ENCODE peak calls at places on chromosome 9, in ten cellular contexts. O is nucleus accumbens; E is GM20000; U is OCI-LY7; M is GM19239; Z is chondrocyte; W is stimulated activated CD4-positive, alpha-beta T cell treated with anti-CD3 and anti-CD28 coated beads, Interleukin-2, amount 100 ng/mL, for 24 hours; K is HCEC 1CT; N is NCI-H2171; S is HEK293T. L is an unnamed sample.

GRCh38 chr9:18800579-18800978 is 232.4 kb downstream of the SAXO1 start:
- DNase-seq in O (no peak), E (no peak), U (no peak), M (no peak), Z (no peak), W (no peak), K (no peak), N (no peak), S (no peak), L (no peak)

GRCh38 chr9:108609227-108609894 is 246.4 kb downstream of the ACTL7B start:
- DNase-seq in O (no peak), E (no peak), U (no peak), M (no peak), Z (no peak), W (no peak), K (no peak), N (no peak), S (no peak), L (no peak)

GRCh38 chr9:88628811-88629210 is 93.8 kb downstream of the NXNL2 start:
- DNase-seq in O (no peak), E (no peak), U (no peak), M (no peak), Z (no peak), W (no peak), K (no peak), N (no peak), S (no peak), L (no peak)

GRCh38 chr9:108468364-108468763 is 387.4 kb downstream of the ACTL7B start:
- DNase-seq in O (no peak), E (peak), U (peak), M (no peak), Z (no peak), W (peak), K (peak), N (no peak), S (no peak), L (no peak)

GRCh38 chr9:132703336-132703735 is 33.1 kb downstream of the GTF3C4 start:
- DNase-seq in O (no peak), E (no peak), U (no peak), M (no peak), Z (no peak), W (no peak), K (peak), N (no peak), S (no peak), L (no peak)

GRCh38 chr9:69130456-69131441 is 43.3 kb upstream of the TJP2 start:
- DNase-seq in O (no peak), E (no peak), U (no peak), M (no peak), Z (no peak), W (no peak), K (peak), N (no peak), S (no peak), L (no peak)

GRCh38 chr9:14842269-14842668 is 68.0 kb downstream of the FREM1 start:
- DNase-seq in O (no peak), E (no peak), U (no peak), M (no peak), Z (no peak), W (no peak), K (no peak), N (no peak), S (no peak), L (no peak)

GRCh38 chr9:130459151-130459550 is 14.4 kb downstream of the ASS1 start:
- DNase-seq in O (no peak), E (no peak), U (no peak), M (no peak), Z (no peak), W (no peak), K (no peak), N (no peak), S (no peak), L (no peak)

GRCh38 chr9:133994359-133995011 is 2.4 kb upstream of the VAV2 start:
- DNase-seq in O (peak), E (peak), U (peak), M (peak), Z (peak), W (peak), K (peak), N (peak), S (peak), L (peak)

GRCh38 chr9:36237230-36237629 is 21.0 kb downstream of the GNE start:
- DNase-seq in O (no peak), E (no peak), U (no peak), M (no peak), Z (no peak), W (no peak), K (no peak), N (no peak), S (no peak), L (no peak)

GRCh38 chr9:88716636-88717035 is 181.7 kb downstream of the NXNL2 start:
- DNase-seq in O (no peak), E (no peak), U (no peak), M (no peak), Z (no peak), W (no peak), K (no peak), N (no peak), S (no peak), L (no peak)

GRCh38 chr9:3241290-3241689 is 284.5 kb downstream of the RFX3 start:
- DNase-seq in O (no peak), E (no peak), U (no peak), M (no peak), Z (no peak), W (no peak), K (no peak), N (no peak), S (no peak), L (peak)

GRCh38 chr9:105330755-105331154 is 86.3 kb downstream of the SLC44A1 start:
- DNase-seq in O (no peak), E (no peak), U (peak), M (no peak), Z (no peak), W (no peak), K (no peak), N (no peak), S (no peak), L (no peak)

GRCh38 chr9:133953621-133953975 is 38.5 kb downstream of the VAV2 start:
- DNase-seq in O (no peak), E (no peak), U (no peak), M (no peak), Z (peak), W (no peak), K (no peak), N (no peak), S (no peak), L (no peak)

GRCh38 chr9:125694478-125694877 is 12.5 kb downstream of the MAPKAP1 start:
- DNase-seq in O (no peak), E (no peak), U (no peak), M (no peak), Z (no peak), W (no peak), K (no peak), N (no peak), S (no peak), L (no peak)

GRCh38 chr9:79598562-79599345 is 27.0 kb downstream of the TLE4 start:
- DNase-seq in O (no peak), E (no peak), U (no peak), M (no peak), Z (no peak), W (no peak), K (no peak), N (no peak), S (no peak), L (no peak)

GRCh38 chr9:99578666-99579065 is 243.0 kb upstream of the NR4A3 start:
- DNase-seq in O (no peak), E (no peak), U (no peak), M (no peak), Z (no peak), W (no peak), K (no peak), N (no peak), S (no peak), L (no peak)

GRCh38 chr9:80995759-80996158 is 693.6 kb downstream of the TLE1 start:
- DNase-seq in O (no peak), E (no peak), U (no peak), M (no peak), Z (no peak), W (no peak), K (peak), N (no peak), S (no peak), L (no peak)

GRCh38 chr9:114051281-114051680 is 26.8 kb downstream of the AMBP start:
- DNase-seq in O (no peak), E (no peak), U (no peak), M (no peak), Z (no peak), W (no peak), K (no peak), N (no peak), S (no peak), L (no peak)

GRCh38 chr9:223167-223566 is 8.5 kb downstream of the DOCK8 start:
- DNase-seq in O (no peak), E (no peak), U (no peak), M (no peak), Z (no peak), W (no peak), K (no peak), N (no peak), S (no peak), L (no peak)

GRCh38 chr9:68507098-68507795 is 33.4 kb downstream of the TMEM252 start:
- DNase-seq in O (no peak), E (peak), U (peak), M (no peak), Z (no peak), W (no peak), K (no peak), N (no peak), S (peak), L (peak)